ENCODE peak calls at places on chromosomes 5 and 9, in ten cellular contexts. X is astrocyte, N is K562, F is neural progenitor cell, S is GM23248, U is mammary epithelial cell, T is IMR-90, K is PC-9, E is fibroblast of lung, I is neuronal stem cell. W is an unnamed sample.

GRCh38 chr5:158701406-158702177 is 398.1 kb downstream of the EBF1 start:
- DNase-seq in X (peak), N (no peak), F (no peak), S (peak), U (peak), T (no peak), K (no peak), E (peak), I (no peak), W (no peak)

GRCh38 chr5:39411051-39411450 is 13.7 kb downstream of the DAB2 start:
- DNase-seq in X (peak), N (no peak), F (no peak), S (peak), U (peak), T (peak), K (peak), E (peak), I (no peak), W (no peak)

GRCh38 chr9:134605351-134605968 is 36.1 kb upstream of the COL5A1 start:
- DNase-seq in X (no peak), N (no peak), F (no peak), S (no peak), U (no peak), T (no peak), K (no peak), E (no peak), I (no peak), W (no peak)

GRCh38 chr5:143201589-143201988 is 201.9 kb downstream of the NR3C1 start:
- DNase-seq in X (no peak), N (no peak), F (no peak), S (peak), U (peak), T (peak), K (no peak), E (no peak), I (no peak), W (no peak)

GRCh38 chr5:108935602-108936001 is 187.9 kb downstream of the FER start:
- DNase-seq in X (no peak), N (no peak), F (no peak), S (no peak), U (no peak), T (peak), K (no peak), E (no peak), I (no peak), W (no peak)

GRCh38 chr5:37417347-37417746 is 38.2 kb downstream of the WDR70 start:
- DNase-seq in X (no peak), N (no peak), F (no peak), S (no peak), U (no peak), T (no peak), K (no peak), E (no peak), I (no peak), W (no peak)

GRCh38 chr9:109534151-109534550 is 36.0 kb upstream of the PTPN3 start:
- DNase-seq in X (no peak), N (no peak), F (no peak), S (no peak), U (no peak), T (no peak), K (no peak), E (no peak), I (no peak), W (no peak)

GRCh38 chr9:135898634-135899407 is 8.5 kb downstream of the CAMSAP1 start:
- DNase-seq in X (peak), N (no peak), F (no peak), S (peak), U (no peak), T (peak), K (no peak), E (peak), I (no peak), W (peak)

GRCh38 chr9:72911247-72911775 is 41.5 kb downstream of the ALDH1A1 start:
- DNase-seq in X (no peak), N (no peak), F (no peak), S (no peak), U (no peak), T (no peak), K (no peak), E (no peak), I (no peak), W (no peak)

GRCh38 chr9:108834959-108835696 is 20.7 kb downstream of the ACTL7B start:
- DNase-seq in X (no peak), N (no peak), F (no peak), S (no peak), U (peak), T (no peak), K (no peak), E (no peak), I (no peak), W (no peak)

GRCh38 chr9:123027517-123027916 is 6.0 kb upstream of the GPR21 start:
- DNase-seq in X (no peak), N (no peak), F (no peak), S (no peak), U (no peak), T (no peak), K (no peak), E (no peak), I (no peak), W (no peak)

GRCh38 chr9:76255781-76256455 is 138.3 kb downstream of the RFK start:
- DNase-seq in X (peak), N (no peak), F (no peak), S (peak), U (peak), T (peak), K (no peak), E (peak), I (no peak), W (no peak)

GRCh38 chr5:153476767-153477166 is 13.7 kb upstream of the GRIA1 start:
- DNase-seq in X (peak), N (no peak), F (no peak), S (peak), U (peak), T (peak), K (no peak), E (peak), I (no peak), W (no peak)

GRCh38 chr5:1003296-1003937 is 5.2 kb upstream of the NKD2 start:
- DNase-seq in X (no peak), N (no peak), F (no peak), S (peak), U (peak), T (no peak), K (peak), E (peak), I (no peak), W (no peak)

GRCh38 chr9:87206064-87206661 is 258.9 kb upstream of the GAS1 start:
- DNase-seq in X (peak), N (no peak), F (no peak), S (peak), U (peak), T (peak), K (no peak), E (peak), I (no peak), W (no peak)

GRCh38 chr9:127955294-127956015 is 17.8 kb upstream of the DPM2 start:
- DNase-seq in X (peak), N (peak), F (peak), S (peak), U (peak), T (peak), K (peak), E (peak), I (no peak), W (peak)

GRCh38 chr5:74575741-74576538 is 64.6 kb downstream of the ENC1 start:
- DNase-seq in X (peak), N (no peak), F (no peak), S (peak), U (peak), T (peak), K (peak), E (peak), I (no peak), W (no peak)

GRCh38 chr9:4435197-4435596 is 55.1 kb upstream of the SLC1A1 start:
- DNase-seq in X (peak), N (no peak), F (no peak), S (peak), U (peak), T (peak), K (peak), E (peak), I (no peak), W (no peak)

GRCh38 chr5:93893050-93893449 is 151.7 kb upstream of the POU5F2 start:
- DNase-seq in X (no peak), N (no peak), F (no peak), S (no peak), U (no peak), T (no peak), K (no peak), E (no peak), I (no peak), W (no peak)

GRCh38 chr5:74638776-74639537 is 1.6 kb downstream of the ENC1 start:
- DNase-seq in X (peak), N (no peak), F (no peak), S (peak), U (no peak), T (peak), K (no peak), E (peak), I (no peak), W (no peak)

GRCh38 chr5:97094579-97095317 is 47.7 kb downstream of the LIX1 start:
- DNase-seq in X (no peak), N (no peak), F (no peak), S (no peak), U (no peak), T (no peak), K (no peak), E (no peak), I (no peak), W (peak)

GRCh38 chr5:76145945-76146344 is 62.8 kb downstream of the SV2C start:
- DNase-seq in X (no peak), N (peak), F (peak), S (peak), U (peak), T (peak), K (no peak), E (peak), I (no peak), W (no peak)

GRCh38 chr5:138663009-138663408 is 87.8 kb upstream of the HSPA9 start:
- DNase-seq in X (no peak), N (no peak), F (no peak), S (no peak), U (peak), T (no peak), K (no peak), E (no peak), I (no peak), W (peak)

GRCh38 chr9:128215491-128216404 is 12.6 kb downstream of the DNM1 start:
- DNase-seq in X (peak), N (peak), F (no peak), S (peak), U (no peak), T (peak), K (no peak), E (peak), I (no peak), W (no peak)

GRCh38 chr5:122403965-122404364 is 91.9 kb downstream of the SNCAIP start:
- DNase-seq in X (no peak), N (no peak), F (no peak), S (no peak), U (no peak), T (peak), K (no peak), E (no peak), I (no peak), W (no peak)

GRCh38 chr9:133769511-133770075 is 31.4 kb upstream of the SARDH start:
- DNase-seq in X (no peak), N (no peak), F (no peak), S (no peak), U (no peak), T (no peak), K (no peak), E (no peak), I (no peak), W (no peak)

GRCh38 chr9:5436441-5436840 is 1.3 kb downstream of the PLGRKT start:
- DNase-seq in X (no peak), N (no peak), F (no peak), S (no peak), U (no peak), T (no peak), K (peak), E (no peak), I (no peak), W (no peak)
- H2AFZ ChIP-seq in X (no peak), N (no peak), F (no peak), S (no peak), U (no peak), T (no peak), K (peak), E (no peak), I (no peak), W (no peak)

DNA sequence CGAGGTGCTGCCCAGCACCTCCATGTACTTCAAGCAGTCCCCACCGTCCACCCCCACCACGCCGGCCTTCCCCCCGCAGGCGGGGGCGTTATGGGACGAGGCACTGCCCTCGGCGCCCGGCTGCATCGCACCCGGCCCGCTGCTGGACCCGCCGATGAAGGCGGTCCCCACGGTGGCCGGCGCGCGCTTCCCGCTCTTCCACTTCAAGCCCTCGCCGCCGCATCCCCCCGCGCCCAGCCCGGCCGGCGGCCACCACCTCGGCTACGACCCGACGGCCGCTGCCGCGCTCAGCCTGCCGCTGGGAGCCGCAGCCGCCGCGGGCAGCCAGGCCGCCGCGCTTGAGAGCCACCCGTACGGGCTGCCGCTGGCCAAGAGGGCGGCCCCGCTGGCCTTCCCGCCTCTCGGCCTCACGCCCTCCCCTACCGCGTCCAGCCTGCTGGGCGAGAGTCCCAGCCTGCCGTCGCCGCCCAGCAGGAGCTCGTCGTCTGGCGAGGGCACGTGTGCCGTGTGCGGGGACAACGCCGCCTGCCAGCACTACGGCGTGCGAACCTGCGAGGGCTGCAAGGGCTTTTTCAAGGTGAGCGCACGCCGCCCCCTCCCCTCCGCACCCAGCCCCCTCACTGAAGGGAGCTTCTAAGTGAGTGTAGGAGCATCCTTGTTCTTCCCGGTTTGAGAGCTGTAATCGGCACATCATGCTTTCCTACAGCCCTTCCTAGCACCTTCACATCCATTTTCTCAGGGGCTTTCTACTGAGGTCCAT is 6.9 kb downstream of the NR4A3 start:
- DNase-seq in X (no peak), N (no peak), F (peak), S (peak), U (no peak), T (no peak), K (no peak), E (no peak), I (peak), W (no peak)
- H2AFZ ChIP-seq in X (peak), N (no peak), F (no peak), S (no peak), U (peak), T (no peak), K (no peak), E (no peak), I (no peak), W (no peak)

GRCh38 chr5:134000116-134000515 is 4.7 kb downstream of the VDAC1 start:
- DNase-seq in X (no peak), N (no peak), F (no peak), S (no peak), U (no peak), T (no peak), K (no peak), E (no peak), I (no peak), W (no peak)
- H2AFZ ChIP-seq in X (no peak), N (no peak), F (no peak), S (no peak), U (no peak), T (peak), K (no peak), E (no peak), I (no peak), W (no peak)

GRCh38 chr9:85615792-85616191 is 126.0 kb downstream of the AGTPBP1 start:
- DNase-seq in X (no peak), N (no peak), F (no peak), S (no peak), U (no peak), T (no peak), K (no peak), E (no peak), I (no peak), W (no peak)

GRCh38 chr9:85605905-85606304 is 135.8 kb downstream of the AGTPBP1 start:
- DNase-seq in X (no peak), N (no peak), F (no peak), S (no peak), U (no peak), T (no peak), K (no peak), E (no peak), I (no peak), W (no peak)

GRCh38 chr9:85610074-85610855 is 131.5 kb downstream of the AGTPBP1 start:
- DNase-seq in X (peak), N (peak), F (peak), S (peak), U (peak), T (peak), K (no peak), E (peak), I (peak), W (peak)
- H2AFZ ChIP-seq in X (peak), N (no peak), F (no peak), S (peak), U (peak), T (peak), K (no peak), E (peak), I (no peak), W (peak)

GRCh38 chr9:93061791-93062299 is 3.3 kb downstream of the SUSD3 start:
- DNase-seq in X (no peak), N (peak), F (peak), S (no peak), U (no peak), T (no peak), K (no peak), E (no peak), I (no peak), W (no peak)
- H2AFZ ChIP-seq in X (no peak), N (no peak), F (no peak), S (no peak), U (no peak), T (peak), K (no peak), E (no peak), I (no peak), W (no peak)

DNA sequence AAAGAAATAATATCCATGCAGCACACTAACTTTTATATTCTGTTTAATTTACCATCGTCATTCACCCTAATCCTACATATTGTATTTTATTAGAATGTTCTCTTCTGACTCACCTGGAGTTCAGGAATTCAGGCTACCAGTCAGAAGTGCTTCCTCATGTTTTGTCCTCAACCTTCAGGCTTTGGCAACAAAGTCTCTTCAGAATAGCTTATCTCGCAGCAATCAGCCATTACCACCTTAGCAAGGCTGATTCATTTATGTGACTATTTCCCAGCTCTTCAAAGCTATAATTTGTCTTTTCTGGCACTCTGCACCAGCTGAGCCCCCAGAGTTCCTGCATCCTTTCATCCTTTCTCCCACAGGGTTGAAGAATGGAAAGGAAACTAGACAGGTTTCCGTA is 365.5 kb upstream of the CDH18 start:
- DNase-seq in X (no peak), N (no peak), F (no peak), S (no peak), U (peak), T (no peak), K (peak), E (no peak), I (no peak), W (no peak)
- H2AFZ ChIP-seq in X (no peak), N (no peak), F (no peak), S (no peak), U (no peak), T (no peak), K (peak), E (no peak), I (no peak), W (no peak)

GRCh38 chr9:99411479-99412100 is 189.5 kb downstream of the SEC61B start:
- DNase-seq in X (no peak), N (no peak), F (peak), S (no peak), U (no peak), T (no peak), K (no peak), E (no peak), I (no peak), W (no peak)
- H2AFZ ChIP-seq in X (no peak), N (no peak), F (no peak), S (no peak), U (no peak), T (no peak), K (no peak), E (no peak), I (no peak), W (no peak)

GRCh38 chr9:16743375-16743774 is 127.1 kb downstream of the BNC2 start:
- DNase-seq in X (no peak), N (no peak), F (no peak), S (no peak), U (no peak), T (no peak), K (no peak), E (no peak), I (no peak), W (no peak)

DNA sequence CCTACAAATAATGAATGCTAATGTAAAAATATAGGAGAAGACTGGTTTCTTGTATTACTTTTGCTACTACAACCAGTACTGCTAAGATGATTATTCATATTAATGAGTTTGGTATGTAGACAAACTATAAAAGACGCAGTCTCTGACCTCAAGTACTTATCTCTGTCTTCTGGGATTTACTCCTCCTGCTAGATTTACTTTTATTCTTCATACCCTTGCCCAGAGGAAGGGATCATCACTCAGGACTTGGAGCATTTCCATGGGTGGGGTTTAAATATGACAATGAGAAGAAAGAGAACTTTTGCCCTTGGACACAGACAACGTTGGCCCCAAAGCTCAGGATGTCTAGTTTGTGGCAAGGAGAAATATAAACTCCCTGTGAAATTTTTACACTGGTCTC is 126.1 kb downstream of the BNC2 start:
- DNase-seq in X (peak), N (no peak), F (no peak), S (peak), U (no peak), T (peak), K (no peak), E (peak), I (no peak), W (no peak)
- H2AFZ ChIP-seq in X (no peak), N (no peak), F (no peak), S (no peak), U (no peak), T (no peak), K (no peak), E (no peak), I (no peak), W (no peak)

GRCh38 chr5:103804714-103805113 is 242.1 kb upstream of the NUDT12 start:
- DNase-seq in X (peak), N (no peak), F (no peak), S (peak), U (peak), T (peak), K (no peak), E (peak), I (no peak), W (no peak)

GRCh38 chr5:103808464-103809106 is 246.0 kb upstream of the NUDT12 start:
- DNase-seq in X (peak), N (peak), F (peak), S (peak), U (peak), T (peak), K (no peak), E (peak), I (peak), W (peak)
- H2AFZ ChIP-seq in X (peak), N (no peak), F (no peak), S (no peak), U (no peak), T (no peak), K (peak), E (peak), I (peak), W (no peak)

DNA sequence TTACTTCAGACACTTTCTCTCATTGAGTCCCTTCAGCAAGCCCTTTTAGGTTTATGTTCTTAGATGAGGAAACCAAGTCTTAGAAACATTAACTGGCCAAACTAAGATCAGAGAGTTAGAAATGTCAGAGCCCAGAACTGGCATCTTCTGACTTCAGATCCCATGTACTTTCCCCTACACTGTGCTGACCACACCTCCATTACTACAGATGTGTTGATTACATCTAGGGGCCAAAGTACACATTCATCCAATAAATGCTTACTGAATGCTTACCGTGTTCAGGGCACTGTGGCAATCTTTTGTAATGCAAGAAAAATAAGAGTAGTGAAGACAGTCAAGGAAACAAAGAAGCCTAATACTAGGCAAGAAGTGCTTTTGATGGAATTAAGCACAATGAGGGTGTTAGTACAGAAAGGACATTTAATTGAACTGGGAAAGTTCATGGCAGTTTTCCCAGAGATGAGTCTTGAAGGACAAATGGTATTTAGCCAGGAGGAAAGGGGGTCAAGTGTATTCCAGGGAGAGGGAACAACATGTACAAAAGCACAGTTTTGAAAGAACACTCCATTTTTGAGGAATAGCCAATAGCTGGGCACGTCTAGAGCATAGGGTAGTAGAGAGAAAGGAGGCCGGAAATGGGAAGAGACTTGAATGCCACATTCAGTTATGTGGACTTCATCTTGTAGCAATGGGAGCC is 89.7 kb upstream of the CDKN2B start:
- DNase-seq in X (no peak), N (no peak), F (no peak), S (no peak), U (peak), T (no peak), K (no peak), E (no peak), I (no peak), W (no peak)
- H2AFZ ChIP-seq in X (no peak), N (no peak), F (no peak), S (peak), U (peak), T (no peak), K (no peak), E (no peak), I (no peak), W (no peak)